ENCODE peak calls at places on chromosomes 4 and X, in seven cellular contexts. Y, P, R, I, J, B and N are unnamed samples.

GRCh38 chr4:25813705-25814104 is 49.1 kb downstream of the SEL1L3 start:
- DNase-seq in Y (peak), P (no peak), R (no peak), I (no peak), J (peak), B (no peak), N (no peak)

GRCh38 chrX:102712967-102713677 is 874 bp downstream of the GPRASP2 start:
- DNase-seq in Y (peak), P (peak), R (peak), I (peak), J (no peak), B (peak), N (peak)

GRCh38 chr4:173057906-173058305 is 110.7 kb upstream of the GALNT7 start:
- DNase-seq in Y (peak), P (no peak), R (no peak), I (no peak), J (peak), B (no peak), N (no peak)

GRCh38 chr4:83083925-83084475 is 30.5 kb downstream of the PLAC8 start:
- DNase-seq in Y (peak), P (no peak), R (no peak), I (peak), J (no peak), B (no peak), N (no peak)

GRCh38 chr4:85084371-85085170 is 118.1 kb upstream of the WDFY3 start:
- DNase-seq in Y (peak), P (peak), R (peak), I (peak), J (no peak), B (peak), N (peak)

GRCh38 chr4:64539234-64539849 is 130.1 kb upstream of the TECRL start:
- DNase-seq in Y (peak), P (peak), R (peak), I (peak), J (peak), B (peak), N (peak)

GRCh38 chr4:160836431-160836830 is 1327.4 kb downstream of the FSTL5 start:
- DNase-seq in Y (no peak), P (no peak), R (no peak), I (no peak), J (no peak), B (no peak), N (no peak)

GRCh38 chrX:138986866-138987265 is 275.3 kb upstream of the FGF13 start:
- DNase-seq in Y (no peak), P (no peak), R (no peak), I (no peak), J (peak), B (no peak), N (no peak)

GRCh38 chrX:44898411-44899221 is 25.6 kb downstream of the KDM6A start:
- DNase-seq in Y (no peak), P (no peak), R (no peak), I (no peak), J (no peak), B (no peak), N (no peak)

GRCh38 chrX:54452920-54453319 is 12.7 kb downstream of the TSR2 start:
- DNase-seq in Y (peak), P (no peak), R (no peak), I (peak), J (no peak), B (peak), N (peak)

GRCh38 chr4:139809207-139810157 is 143.9 kb downstream of the MGST2 start:
- DNase-seq in Y (no peak), P (no peak), R (no peak), I (peak), J (no peak), B (no peak), N (no peak)

GRCh38 chrX:154775611-154776349 is 13.1 kb downstream of the DKC1 start:
- DNase-seq in Y (peak), P (peak), R (no peak), I (no peak), J (peak), B (no peak), N (no peak)

GRCh38 chr4:83454626-83455025 is 997 bp downstream of the HELQ start:
- DNase-seq in Y (peak), P (no peak), R (no peak), I (no peak), J (no peak), B (no peak), N (no peak)

GRCh38 chrX:47278684-47279083 is 45.9 kb downstream of the USP11 start:
- DNase-seq in Y (peak), P (peak), R (no peak), I (no peak), J (peak), B (no peak), N (no peak)

GRCh38 chr4:153511104-153511503 is 44.9 kb downstream of the TMEM131L start:
- DNase-seq in Y (no peak), P (no peak), R (no peak), I (no peak), J (no peak), B (no peak), N (no peak)

GRCh38 chrX:87525771-87526229 is 8.2 kb downstream of the KLHL4 start:
- DNase-seq in Y (peak), P (no peak), R (no peak), I (no peak), J (peak), B (no peak), N (no peak)

GRCh38 chrX:130376077-130376476 is 9.4 kb downstream of the GPR119 start:
- DNase-seq in Y (no peak), P (no peak), R (no peak), I (no peak), J (no peak), B (no peak), N (no peak)

GRCh38 chrX:67524950-67525691 is 18.7 kb upstream of the AR start:
- DNase-seq in Y (no peak), P (no peak), R (no peak), I (no peak), J (no peak), B (no peak), N (no peak)